ENCODE peak calls at places on chromosomes 7 and 10, in four cellular contexts. One of them, this sample, is unnamed.

GRCh38 chr7:20831976-20832375 is 45.3 kb upstream of the SP8 start:
- DNase-seq in CD4-positive, alpha-beta T cell: no peak
- DNase-seq in IMR-90: no peak
- DNase-seq in HFFc6: no peak
- DNase-seq in this sample: no peak

GRCh38 chr10:30057421-30057841 is 2.0 kb downstream of the JCAD start:
- DNase-seq in CD4-positive, alpha-beta T cell: no peak
- DNase-seq in IMR-90: peak
- DNase-seq in HFFc6: peak
- DNase-seq in this sample: no peak

GRCh38 chr10:133257489-133258065 is 19.1 kb downstream of the ADAM8 start:
- DNase-seq in CD4-positive, alpha-beta T cell: no peak
- DNase-seq in IMR-90: no peak
- DNase-seq in HFFc6: peak
- DNase-seq in this sample: no peak

GRCh38 chr10:7593068-7593467 is 73.7 kb downstream of the ITIH5 start:
- DNase-seq in CD4-positive, alpha-beta T cell: no peak
- DNase-seq in IMR-90: no peak
- DNase-seq in HFFc6: no peak
- DNase-seq in this sample: no peak

GRCh38 chr7:45173596-45174327 is 16.2 kb downstream of the RAMP3 start:
- DNase-seq in CD4-positive, alpha-beta T cell: no peak
- DNase-seq in IMR-90: no peak
- DNase-seq in HFFc6: no peak
- DNase-seq in this sample: no peak

GRCh38 chr7:76225379-76225778 is 23.7 kb downstream of the SRRM3 start:
- DNase-seq in CD4-positive, alpha-beta T cell: peak
- DNase-seq in IMR-90: peak
- DNase-seq in HFFc6: no peak
- DNase-seq in this sample: peak

GRCh38 chr10:50620899-50621298 is 2.9 kb downstream of the SGMS1 start:
- DNase-seq in CD4-positive, alpha-beta T cell: no peak
- DNase-seq in IMR-90: no peak
- DNase-seq in HFFc6: no peak
- DNase-seq in this sample: no peak

GRCh38 chr10:44476421-44476820 is 91.5 kb upstream of the CXCL12 start:
- DNase-seq in CD4-positive, alpha-beta T cell: no peak
- DNase-seq in IMR-90: no peak
- DNase-seq in HFFc6: no peak
- DNase-seq in this sample: no peak

GRCh38 chr7:102991077-102991539 is 78.3 kb downstream of the LRRC17 start:
- DNase-seq in CD4-positive, alpha-beta T cell: no peak
- DNase-seq in IMR-90: no peak
- DNase-seq in HFFc6: no peak
- DNase-seq in this sample: no peak

GRCh38 chr10:130430852-130431704 is 294.9 kb downstream of the GLRX3 start:
- DNase-seq in CD4-positive, alpha-beta T cell: no peak
- DNase-seq in IMR-90: no peak
- DNase-seq in HFFc6: no peak
- DNase-seq in this sample: no peak

GRCh38 chr10:103609231-103610082 is 116.0 kb downstream of the NEURL1 start:
- DNase-seq in CD4-positive, alpha-beta T cell: no peak
- DNase-seq in IMR-90: no peak
- DNase-seq in HFFc6: no peak
- DNase-seq in this sample: no peak

GRCh38 chr7:8433477-8434289 is at the start of gene NXPH1:
- DNase-seq in CD4-positive, alpha-beta T cell: no peak
- DNase-seq in IMR-90: no peak
- DNase-seq in HFFc6: no peak
- DNase-seq in this sample: peak

GRCh38 chr10:110834622-110835219 is 37.0 kb upstream of the PDCD4 start:
- DNase-seq in CD4-positive, alpha-beta T cell: peak
- DNase-seq in IMR-90: no peak
- DNase-seq in HFFc6: no peak
- DNase-seq in this sample: no peak

GRCh38 chr10:112852308-112852707 is 97.7 kb upstream of the TCF7L2 start:
- DNase-seq in CD4-positive, alpha-beta T cell: no peak
- DNase-seq in IMR-90: no peak
- DNase-seq in HFFc6: no peak
- DNase-seq in this sample: no peak

GRCh38 chr10:113386005-113386404 is 166.8 kb upstream of the HABP2 start:
- DNase-seq in CD4-positive, alpha-beta T cell: no peak
- DNase-seq in IMR-90: peak
- DNase-seq in HFFc6: peak
- DNase-seq in this sample: no peak

GRCh38 chr7:82416402-82416801 is 27.2 kb downstream of the CACNA2D1 start:
- DNase-seq in CD4-positive, alpha-beta T cell: no peak
- DNase-seq in IMR-90: no peak
- DNase-seq in HFFc6: no peak
- DNase-seq in this sample: no peak

GRCh38 chr10:114821915-114822770 is 563 bp downstream of the FHIP2A start:
- DNase-seq in CD4-positive, alpha-beta T cell: peak
- DNase-seq in IMR-90: peak
- DNase-seq in HFFc6: no peak
- DNase-seq in this sample: peak

GRCh38 chr7:21548491-21548890 is 5.7 kb downstream of the DNAH11 start:
- DNase-seq in CD4-positive, alpha-beta T cell: no peak
- DNase-seq in IMR-90: no peak
- DNase-seq in HFFc6: no peak
- DNase-seq in this sample: no peak

GRCh38 chr7:134122980-134123379 is 4.2 kb upstream of the LRGUK start:
- DNase-seq in CD4-positive, alpha-beta T cell: no peak
- DNase-seq in IMR-90: no peak
- DNase-seq in HFFc6: no peak
- DNase-seq in this sample: no peak

GRCh38 chr10:45372251-45372951 is 1.6 kb upstream of the ALOX5 start:
- DNase-seq in CD4-positive, alpha-beta T cell: no peak
- DNase-seq in IMR-90: no peak
- DNase-seq in HFFc6: no peak
- DNase-seq in this sample: no peak

GRCh38 chr7:111051832-111052231 is 39.1 kb upstream of the LRRN3 start:
- DNase-seq in CD4-positive, alpha-beta T cell: no peak
- DNase-seq in IMR-90: no peak
- DNase-seq in HFFc6: no peak
- DNase-seq in this sample: no peak

GRCh38 chr10:125159486-125159931 is 854 bp downstream of the CTBP2 start:
- DNase-seq in CD4-positive, alpha-beta T cell: no peak
- DNase-seq in IMR-90: no peak
- DNase-seq in HFFc6: no peak
- DNase-seq in this sample: peak

DNA sequence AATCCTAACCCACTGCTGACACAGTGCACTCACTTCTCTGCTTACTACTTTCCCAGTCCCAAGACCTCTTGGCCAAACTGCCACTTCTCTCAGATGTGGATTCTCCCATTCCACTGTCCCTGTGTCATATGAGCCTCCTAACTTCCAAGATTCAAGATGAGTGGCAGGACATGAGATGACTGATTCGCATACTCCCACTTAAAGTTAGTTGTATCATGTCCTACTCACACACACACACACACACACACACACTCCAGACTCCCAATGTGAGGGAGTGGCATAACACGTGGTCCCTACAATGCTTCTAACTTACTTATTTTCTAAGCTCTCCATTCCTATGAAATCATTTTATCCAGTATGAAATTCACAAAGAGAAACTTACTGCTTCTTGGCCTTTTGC is 67.0 kb upstream of the CAV2 start:
- DNase-seq in CD4-positive, alpha-beta T cell: no peak
- DNase-seq in IMR-90: no peak
- DNase-seq in HFFc6: no peak
- DNase-seq in this sample: no peak
- TF ChIP-seq CTCF in CD4-positive, alpha-beta T cell: no peak
- TF ChIP-seq CTCF in IMR-90: no peak
- TF ChIP-seq CTCF in HFFc6: no peak
- TF ChIP-seq CTCF in this sample: no peak

GRCh38 chr7:50676754-50677153 is 105.9 kb downstream of the GRB10 start:
- DNase-seq in CD4-positive, alpha-beta T cell: no peak
- DNase-seq in IMR-90: no peak
- DNase-seq in HFFc6: no peak
- DNase-seq in this sample: no peak

GRCh38 chr7:50677279-50677996 is 105.3 kb downstream of the GRB10 start:
- DNase-seq in CD4-positive, alpha-beta T cell: no peak
- DNase-seq in IMR-90: no peak
- DNase-seq in HFFc6: no peak
- DNase-seq in this sample: no peak

GRCh38 chr7:50681451-50682045 is 101.1 kb downstream of the GRB10 start:
- DNase-seq in CD4-positive, alpha-beta T cell: no peak
- DNase-seq in IMR-90: no peak
- DNase-seq in HFFc6: no peak
- DNase-seq in this sample: no peak

GRCh38 chr7:50678586-50678985 is 104.1 kb downstream of the GRB10 start:
- DNase-seq in CD4-positive, alpha-beta T cell: no peak
- DNase-seq in IMR-90: no peak
- DNase-seq in HFFc6: no peak
- DNase-seq in this sample: no peak

DNA sequence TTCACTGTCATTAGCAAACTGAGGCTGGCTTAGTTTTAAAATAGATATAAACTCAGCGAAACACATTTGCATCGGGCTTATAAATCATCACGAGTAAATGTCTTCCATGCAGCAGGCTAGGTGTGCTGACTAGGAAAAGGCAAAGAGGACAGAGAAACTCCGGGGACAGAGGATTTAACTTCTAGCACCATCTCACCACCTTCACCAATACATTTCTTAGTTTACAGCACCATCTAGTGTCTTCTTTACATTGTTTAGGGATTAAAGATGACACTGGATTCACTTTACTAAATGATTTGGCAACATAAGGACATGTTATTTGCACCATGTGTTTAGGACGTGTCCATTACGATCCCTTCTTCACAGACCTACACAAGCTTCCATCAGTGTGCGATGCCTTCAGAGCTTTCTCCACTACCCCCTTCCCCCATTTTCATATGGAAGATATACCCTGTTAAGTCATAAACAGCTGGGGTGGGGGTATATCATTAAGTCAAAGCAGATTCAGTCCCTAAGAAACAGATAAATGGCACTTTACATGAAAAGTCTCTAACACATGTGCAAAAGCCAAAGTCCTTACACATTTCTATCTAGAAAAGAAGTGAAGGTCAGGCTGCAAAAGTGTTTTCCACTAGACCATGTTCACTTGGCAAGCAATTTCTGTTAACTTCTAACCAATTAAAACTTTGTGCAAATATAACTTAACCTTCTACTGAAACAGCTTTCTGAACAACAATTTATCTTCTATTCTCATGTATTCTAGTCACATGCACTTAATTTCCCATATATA is 103.3 kb downstream of the GRB10 start:
- DNase-seq in CD4-positive, alpha-beta T cell: no peak
- DNase-seq in IMR-90: peak
- DNase-seq in HFFc6: peak
- DNase-seq in this sample: no peak
- TF ChIP-seq CTCF in CD4-positive, alpha-beta T cell: peak
- TF ChIP-seq CTCF in IMR-90: peak
- TF ChIP-seq CTCF in HFFc6: peak
- TF ChIP-seq CTCF in this sample: no peak

GRCh38 chr7:50068026-50068425 is 25.0 kb downstream of the ZPBP start:
- DNase-seq in CD4-positive, alpha-beta T cell: peak
- DNase-seq in IMR-90: no peak
- DNase-seq in HFFc6: no peak
- DNase-seq in this sample: no peak
- TF ChIP-seq CTCF in CD4-positive, alpha-beta T cell: peak
- TF ChIP-seq CTCF in IMR-90: no peak
- TF ChIP-seq CTCF in HFFc6: peak
- TF ChIP-seq CTCF in this sample: peak

GRCh38 chr10:88318803-88319202 is 264.3 kb downstream of the RNLS start:
- DNase-seq in CD4-positive, alpha-beta T cell: no peak
- DNase-seq in IMR-90: no peak
- DNase-seq in HFFc6: no peak
- DNase-seq in this sample: no peak
- TF ChIP-seq CTCF in CD4-positive, alpha-beta T cell: no peak
- TF ChIP-seq CTCF in IMR-90: peak
- TF ChIP-seq CTCF in HFFc6: peak
- TF ChIP-seq CTCF in this sample: no peak

DNA sequence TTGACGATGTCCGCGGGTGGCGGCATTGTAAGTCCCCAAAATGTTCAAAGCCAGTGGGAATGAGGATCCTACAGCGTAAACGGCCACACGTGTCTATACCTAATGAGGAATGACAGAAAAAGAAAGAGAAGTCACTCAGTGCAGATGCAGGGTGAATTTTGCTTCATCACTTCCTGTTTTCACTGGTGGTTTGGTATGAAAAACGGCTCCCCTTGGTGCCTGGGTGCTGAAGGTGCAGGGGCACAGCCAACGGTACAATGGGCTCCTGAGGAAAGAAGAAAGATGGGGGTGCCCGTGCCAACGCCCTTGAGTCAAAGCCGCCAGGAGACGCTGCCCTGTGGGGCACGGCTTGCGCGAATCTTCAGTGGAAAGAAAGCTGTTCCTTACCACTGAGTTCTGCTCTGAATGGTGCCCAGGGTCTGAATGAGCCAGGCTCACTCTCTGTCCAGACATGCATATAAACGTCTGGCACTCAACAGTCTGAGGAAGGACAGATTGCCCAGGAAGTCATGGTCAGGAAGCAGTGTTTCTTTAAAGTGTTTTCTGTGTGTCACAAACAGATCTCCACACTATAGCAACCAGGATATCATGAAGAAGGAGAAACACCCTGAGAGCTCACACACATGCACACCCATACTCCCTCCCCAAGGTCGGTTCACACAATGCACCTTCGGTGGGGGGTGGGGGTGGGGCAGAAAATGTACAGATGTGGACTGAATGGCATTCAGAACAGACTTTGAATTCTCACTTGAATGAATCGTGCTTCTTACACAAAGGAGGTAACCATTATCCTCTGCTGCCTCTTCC is 105.8 kb downstream of the ELMO1 start:
- DNase-seq in CD4-positive, alpha-beta T cell: peak
- DNase-seq in IMR-90: no peak
- DNase-seq in HFFc6: no peak
- DNase-seq in this sample: no peak
- TF ChIP-seq CTCF in CD4-positive, alpha-beta T cell: peak
- TF ChIP-seq CTCF in IMR-90: no peak
- TF ChIP-seq CTCF in HFFc6: no peak
- TF ChIP-seq CTCF in this sample: no peak

DNA sequence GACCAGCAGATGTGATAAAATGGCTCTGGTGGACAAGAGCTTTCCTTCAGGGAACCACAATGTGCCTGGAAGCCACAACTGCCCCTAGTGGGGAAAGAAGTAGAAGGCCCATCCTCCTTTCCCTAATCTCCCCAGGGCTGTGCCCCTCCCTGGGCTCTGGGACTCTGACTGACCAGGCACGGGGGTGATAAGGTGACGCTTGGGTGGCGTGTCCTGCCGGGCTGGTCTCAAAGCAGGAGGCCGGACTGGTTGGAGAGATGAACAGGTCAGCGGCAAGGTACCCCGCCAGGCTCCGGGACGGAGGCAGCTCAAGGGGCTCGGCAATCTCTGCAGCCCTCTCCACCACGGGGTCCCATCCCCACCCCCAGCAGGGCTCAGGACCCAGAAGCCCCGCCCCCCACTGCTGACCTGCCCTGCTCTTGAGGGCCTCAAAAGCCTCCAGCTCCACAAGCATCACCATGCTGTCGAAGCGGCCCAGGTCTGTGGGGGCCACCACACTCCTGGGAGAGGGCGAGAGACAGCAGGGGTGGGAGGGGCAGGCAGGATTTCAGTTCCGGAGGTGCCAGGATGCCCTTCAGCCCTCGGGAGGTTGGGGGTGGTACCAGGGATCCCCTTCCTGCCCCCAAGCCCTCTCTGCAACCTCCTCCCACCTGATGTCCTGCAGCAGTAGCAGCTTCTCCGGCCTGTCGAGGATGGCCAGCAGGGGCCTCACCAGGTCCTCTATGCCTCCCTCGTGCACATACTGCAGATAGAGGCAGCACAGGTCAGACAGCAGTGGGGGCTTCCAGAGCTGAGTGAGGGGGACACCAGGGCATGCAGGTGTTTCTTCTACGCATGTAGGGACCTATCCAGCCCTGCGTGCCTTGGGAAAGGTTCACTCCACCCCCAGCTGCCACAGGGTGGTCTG is 12.2 kb downstream of the LZTS2 start:
- DNase-seq in CD4-positive, alpha-beta T cell: no peak
- DNase-seq in IMR-90: peak
- DNase-seq in HFFc6: peak
- DNase-seq in this sample: no peak
- TF ChIP-seq CTCF in CD4-positive, alpha-beta T cell: no peak
- TF ChIP-seq CTCF in IMR-90: peak
- TF ChIP-seq CTCF in HFFc6: peak
- TF ChIP-seq CTCF in this sample: no peak

This sample was measured in mesothelial cell of epicardium.